ENCODE peak calls at places on chromosome 12, in five cellular contexts. O, S, R, D and Z are unnamed samples.

GRCh38 chr12:121792607-121793500 is 634 bp downstream of the RHOF start:
- DNase-seq in O (no peak), S (peak; percentile 84), R (no peak), D (peak; percentile 67), Z (peak; percentile 44)

GRCh38 chr12:66329941-66330340 is 27.6 kb downstream of the HELB start:
- DNase-seq in O (peak; percentile 28), S (no peak), R (no peak), D (no peak), Z (no peak)

GRCh38 chr12:64010069-64010686 is 165.7 kb downstream of the SRGAP1 start:
- DNase-seq in O (peak; percentile 95), S (no peak), R (no peak), D (no peak), Z (no peak)

GRCh38 chr12:85642810-85643209 is 193.4 kb downstream of the RASSF9 start:
- DNase-seq in O (peak; percentile 78), S (no peak), R (no peak), D (no peak), Z (no peak)

GRCh38 chr12:113896194-113896593 is 69.9 kb downstream of the RBM19 start:
- DNase-seq in O (no peak), S (no peak), R (no peak), D (no peak), Z (no peak)

GRCh38 chr12:113086249-113087164 is 30.0 kb downstream of the DTX1 start:
- DNase-seq in O (no peak), S (no peak), R (peak; percentile 15), D (peak; percentile 24), Z (no peak)

GRCh38 chr12:93108958-93109357 is 179.9 kb upstream of the EEA1 start:
- DNase-seq in O (peak; percentile 67), S (no peak), R (no peak), D (no peak), Z (no peak)

GRCh38 chr12:89856431-89856830 is 147.8 kb upstream of the ATP2B1 start:
- DNase-seq in O (peak; percentile 72), S (no peak), R (no peak), D (no peak), Z (no peak)

GRCh38 chr12:30732954-30733637 is 21.7 kb downstream of the CAPRIN2 start:
- DNase-seq in O (peak; percentile 17), S (no peak), R (no peak), D (no peak), Z (no peak)

GRCh38 chr12:104707179-104707578 is 250.4 kb downstream of the CHST11 start:
- DNase-seq in O (peak; percentile 50), S (no peak), R (no peak), D (no peak), Z (no peak)

GRCh38 chr12:119705182-119705581 is 37.2 kb downstream of the PRKAB1 start:
- DNase-seq in O (no peak), S (no peak), R (no peak), D (no peak), Z (no peak)

GRCh38 chr12:65494537-65494936 is 216.1 kb downstream of the MSRB3 start:
- DNase-seq in O (no peak), S (no peak), R (no peak), D (no peak), Z (no peak)

GRCh38 chr12:56759270-56759908 is 3.7 kb upstream of the HSD17B6 start:
- DNase-seq in O (no peak), S (no peak), R (no peak), D (no peak), Z (no peak)

GRCh38 chr12:106197906-106198623 is 49.8 kb downstream of the CKAP4 start:
- DNase-seq in O (no peak), S (no peak), R (no peak), D (no peak), Z (no peak)

GRCh38 chr12:7012024-7012607 is 6.2 kb downstream of the LPCAT3 start:
- DNase-seq in O (no peak), S (no peak), R (no peak), D (no peak), Z (no peak)

GRCh38 chr12:43063642-43064041 is 474.1 kb upstream of the PRICKLE1 start:
- DNase-seq in O (peak; percentile 78), S (no peak), R (no peak), D (no peak), Z (no peak)

GRCh38 chr12:13205809-13206559 is 9.5 kb downstream of the EMP1 start:
- DNase-seq in O (peak; percentile 99), S (no peak), R (no peak), D (no peak), Z (no peak)

GRCh38 chr12:128817115-128818015 is 6.4 kb downstream of the SLC15A4 start:
- DNase-seq in O (peak; percentile 55), S (no peak), R (no peak), D (no peak), Z (no peak)

GRCh38 chr12:77842430-77842829 is 11.7 kb downstream of the NAV3 start:
- DNase-seq in O (no peak), S (no peak), R (no peak), D (no peak), Z (no peak)

GRCh38 chr12:46489951-46490388 is 117.4 kb upstream of the SLC38A2 start:
- DNase-seq in O (no peak), S (no peak), R (no peak), D (no peak), Z (no peak)

GRCh38 chr12:69475237-69475984 is 5.2 kb downstream of the FRS2 start:
- DNase-seq in O (peak; percentile 62), S (no peak), R (no peak), D (no peak), Z (no peak)

GRCh38 chr12:26938660-26939185 is 453 bp downstream of the FGFR1OP2 start:
- DNase-seq in O (no peak), S (no peak), R (no peak), D (no peak), Z (no peak)

DNA sequence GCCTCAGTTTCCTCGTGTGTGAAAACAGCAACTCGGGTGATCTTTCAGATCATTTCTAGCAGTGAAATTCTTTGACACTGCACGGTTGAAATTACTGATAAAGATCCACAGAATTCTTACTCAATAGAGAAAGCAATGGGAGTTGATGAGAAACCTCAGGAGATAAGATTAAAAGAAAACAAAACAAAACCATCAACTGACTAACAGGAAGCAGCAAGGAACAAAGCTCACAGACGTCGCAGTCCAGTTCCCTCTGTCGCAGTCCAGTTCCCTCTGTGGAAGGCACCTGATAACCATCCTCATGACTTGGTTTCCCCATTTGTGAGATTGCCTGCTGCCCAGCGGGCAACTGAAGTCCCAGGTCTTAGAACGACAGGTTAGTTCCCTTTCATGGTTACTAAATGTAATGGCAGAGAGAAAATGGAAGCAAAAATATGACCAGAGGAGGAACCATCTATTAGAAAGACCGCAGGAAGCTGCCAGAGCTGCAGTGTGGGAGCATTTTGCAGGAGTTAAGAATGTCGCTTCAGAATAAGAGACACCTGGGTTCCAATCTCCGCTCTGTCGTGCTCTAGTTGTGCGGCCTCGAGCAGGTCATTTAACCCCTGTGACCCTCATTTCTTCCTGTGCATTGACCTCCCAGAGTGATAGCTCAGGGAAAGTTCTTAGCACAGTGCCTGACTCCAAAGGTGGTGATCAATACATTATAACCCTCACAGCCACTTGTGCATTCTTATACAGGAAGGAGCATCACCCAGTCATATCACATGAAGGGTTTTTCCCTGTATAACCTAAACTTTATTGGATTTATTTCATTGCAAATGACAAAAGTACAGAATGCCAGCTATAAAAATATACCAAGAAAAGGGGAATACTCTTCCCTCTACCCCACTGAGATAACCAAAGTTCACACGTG is 5.1 kb upstream of the MED13L start:
- DNase-seq in O (no peak), S (no peak), R (no peak), D (no peak), Z (no peak)
- H3K4me3 ChIP-seq in O (no peak overlapping the region), S (no peak overlapping the region), R (no peak overlapping the region), D (no peak overlapping the region), Z (no peak overlapping the region)

GRCh38 chr12:130446846-130447654 is 109.4 kb downstream of the PIWIL1 start:
- DNase-seq in O (no peak), S (no peak), R (no peak), D (no peak), Z (no peak)

GRCh38 chr12:130447655-130447965 is 109.9 kb downstream of the PIWIL1 start:
- DNase-seq in O (no peak), S (no peak), R (no peak), D (no peak), Z (no peak)

GRCh38 chr12:130448044-130448821 is 110.5 kb downstream of the PIWIL1 start:
- DNase-seq in O (no peak), S (no peak), R (no peak), D (no peak), Z (no peak)

GRCh38 chr12:130451001-130451930 is 113.6 kb downstream of the PIWIL1 start:
- DNase-seq in O (no peak), S (no peak), R (no peak), D (no peak), Z (no peak)

DNA sequence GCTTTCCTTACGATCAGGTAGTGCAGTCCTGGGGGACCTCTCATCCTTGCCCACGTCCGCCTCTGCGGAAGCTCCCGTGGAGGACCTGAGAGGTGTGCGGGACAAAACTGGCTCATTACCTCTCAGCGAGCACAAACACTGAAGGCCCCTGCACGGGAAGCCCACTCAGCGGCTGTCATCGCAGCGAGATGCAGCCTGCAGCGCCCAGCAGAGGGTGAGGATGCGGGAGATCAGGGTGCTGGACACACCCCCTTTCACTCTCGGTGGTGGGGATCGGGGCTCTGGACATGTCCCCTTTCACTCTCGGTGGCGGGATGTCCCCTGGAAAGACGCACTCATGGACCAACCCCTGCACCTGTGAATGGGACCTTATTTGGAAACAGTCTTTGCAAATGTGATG is 111.6 kb downstream of the PIWIL1 start:
- DNase-seq in O (no peak), S (no peak), R (no peak), D (no peak), Z (no peak)
- H3K27me3 ChIP-seq in O (no peaks in the 10 kb centered on the region), S (no peaks in the 10 kb centered on the region), R (no peaks in the 10 kb centered on the region), D (no peaks in the 10 kb centered on the region), Z (no peaks in the 10 kb centered on the region)

DNA sequence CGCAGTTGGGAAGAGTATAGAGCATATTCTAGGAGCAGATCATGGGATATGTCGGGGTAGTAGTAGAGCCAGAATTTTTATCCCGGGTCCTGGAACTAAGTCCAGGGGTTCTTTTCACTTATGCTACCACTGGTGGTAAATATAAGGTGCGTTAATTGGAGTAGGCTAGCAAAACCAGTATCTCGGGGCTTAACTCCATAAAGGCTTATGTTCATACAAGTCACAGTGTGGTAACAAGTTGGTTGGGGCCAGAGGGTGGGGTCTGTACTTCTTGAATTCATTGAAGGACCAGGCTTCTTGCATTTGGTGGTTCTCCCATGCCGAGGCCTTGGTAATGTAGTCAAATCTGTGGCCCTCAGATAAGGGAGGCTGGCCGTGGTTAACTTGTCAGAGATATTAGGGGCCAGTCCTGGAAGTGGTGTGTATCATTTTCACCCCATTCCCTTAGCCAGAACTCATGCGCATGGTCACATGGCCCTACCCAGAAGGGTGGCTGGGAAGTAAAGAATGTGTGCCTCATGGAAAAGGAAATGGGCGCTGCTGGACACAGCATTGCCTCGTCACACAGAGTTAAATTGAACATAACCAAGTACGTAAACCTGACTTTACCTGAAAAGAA is 1.5 kb upstream of the ZNF641 start:
- DNase-seq in O (no peak), S (no peak), R (no peak), D (no peak), Z (no peak)
- H3K27ac ChIP-seq in O (no peak overlapping the region), S (no peak overlapping the region), R (no peak overlapping the region), D (peak overlapping the region; percentile 12), Z (peak overlapping the region; percentile 98)

GRCh38 chr12:3453266-3453862 is 37.6 kb upstream of the PRMT8 start:
- DNase-seq in O (no peak), S (no peak), R (no peak), D (no peak), Z (no peak)

GRCh38 chr12:3454780-3455179 is 36.2 kb upstream of the PRMT8 start:
- DNase-seq in O (no peak), S (no peak), R (no peak), D (no peak), Z (no peak)

GRCh38 chr12:3452348-3452747 is 38.7 kb upstream of the PRMT8 start:
- DNase-seq in O (no peak), S (no peak), R (no peak), D (no peak), Z (no peak)

GRCh38 chr12:3455312-3455711 is 35.7 kb upstream of the PRMT8 start:
- DNase-seq in O (no peak), S (no peak), R (no peak), D (no peak), Z (no peak)

GRCh38 chr12:3453947-3454675 is 36.9 kb upstream of the PRMT8 start:
- DNase-seq in O (peak; percentile 46), S (no peak), R (no peak), D (no peak), Z (no peak)
- H3K4me3 ChIP-seq in O (no peak overlapping the region), S (no peak overlapping the region), R (no peak overlapping the region), D (no peak overlapping the region), Z (no peak overlapping the region)